ENCODE peak calls at places on chromosomes 11 and 22, in seven cellular contexts. V is fibroblast of lung, S is right lobe of liver, T is heart left ventricle, H is cardiac muscle cell, Z is HCT116, K is mesenchymal stem cell. F is an unnamed sample.

GRCh38 chr11:8256271-8257002 is 7.2 kb downstream of the LMO1 start:
- DNase-seq in T (no peak), H (no peak), S (no peak), V (no peak), K (no peak), Z (no peak), F (no peak)

GRCh38 chr11:73151371-73151870 is 9.3 kb upstream of the FCHSD2 start:
- DNase-seq in V (no peak), Z (no peak), K (no peak), H (no peak), S (no peak), T (no peak), F (no peak)

GRCh38 chr11:69362315-69362714 is 68.4 kb downstream of the MYEOV start:
- DNase-seq in V (no peak), S (no peak), H (no peak), Z (no peak), T (no peak), K (no peak), F (no peak)

GRCh38 chr22:20249797-20250354 is 18.2 kb downstream of the RTN4R start:
- DNase-seq in H (peak), Z (no peak), V (peak), K (no peak), S (peak), T (peak), F (peak)

GRCh38 chr22:28369849-28370248 is 309.8 kb downstream of the TTC28 start:
- DNase-seq in H (peak), Z (no peak), S (no peak), K (no peak), V (no peak), T (no peak), F (peak)

GRCh38 chr11:126391286-126391954 is 35.9 kb downstream of the ST3GAL4 start:
- DNase-seq in K (no peak), Z (no peak), V (no peak), S (no peak), H (no peak), T (no peak), F (no peak)

GRCh38 chr11:117497206-117497951 is 169.7 kb downstream of the CEP164 start:
- DNase-seq in H (no peak), V (no peak), T (no peak), Z (no peak), S (no peak), K (no peak), F (no peak)

GRCh38 chr11:12800032-12800671 is 125.9 kb downstream of the TEAD1 start:
- DNase-seq in T (no peak), S (no peak), Z (peak), H (peak), V (peak), K (peak), F (peak)

GRCh38 chr11:19187101-19187500 is 14.7 kb downstream of the CSRP3 start:
- DNase-seq in T (no peak), Z (no peak), S (no peak), K (peak), V (peak), H (peak), F (peak)

GRCh38 chr22:46001426-46002106 is 24.6 kb upstream of the WNT7B start:
- DNase-seq in V (no peak), T (peak), H (no peak), K (no peak), S (no peak), Z (no peak), F (no peak)

GRCh38 chr22:31561238-31561887 is 65.0 kb downstream of the SFI1 start:
- DNase-seq in H (peak), V (peak), Z (peak), K (peak), S (peak), T (peak), F (peak)

GRCh38 chr11:111934301-111934700 is 2.8 kb upstream of the DIXDC1 start:
- DNase-seq in K (no peak), S (no peak), V (no peak), H (no peak), Z (no peak), T (no peak), F (no peak)

GRCh38 chr11:35943761-35944502 is at the start of gene LDLRAD3:
- DNase-seq in V (peak), H (peak), Z (peak), K (peak), T (peak), S (peak), F (peak)

GRCh38 chr22:45756558-45756957 is 84.9 kb downstream of the ATXN10 start:
- DNase-seq in T (no peak), S (no peak), K (no peak), V (no peak), H (no peak), Z (no peak), F (no peak)

GRCh38 chr11:128551641-128552335 is 35.6 kb downstream of the ETS1 start:
- DNase-seq in V (no peak), H (no peak), T (no peak), S (no peak), K (no peak), Z (no peak), F (no peak)

GRCh38 chr11:79011357-79011756 is 429.5 kb downstream of the TENM4 start:
- DNase-seq in K (no peak), S (no peak), H (no peak), T (no peak), V (no peak), Z (no peak), F (no peak)

GRCh38 chr11:120229451-120230424 is 10.2 kb upstream of the POU2F3 start:
- DNase-seq in K (peak), Z (no peak), V (peak), S (no peak), H (peak), T (no peak), F (peak)

GRCh38 chr11:65524010-65524746 is 705 bp upstream of the SCYL1 start:
- DNase-seq in S (peak), K (no peak), H (no peak), Z (no peak), T (peak), V (no peak), F (no peak)

GRCh38 chr22:18998998-18999397 is 62.9 kb upstream of the PRODH start:
- DNase-seq in Z (no peak), K (no peak), T (no peak), H (no peak), V (no peak), S (no peak), F (no peak)

GRCh38 chr22:33922268-33922667 is 2.0 kb upstream of the LARGE1 start:
- DNase-seq in V (peak), S (peak), Z (no peak), K (peak), H (peak), T (peak), F (no peak)

GRCh38 chr11:96161271-96162089 is 181.5 kb downstream of the MAML2 start:
- DNase-seq in V (peak), H (peak), Z (no peak), T (no peak), K (peak), S (no peak), F (no peak)

GRCh38 chr22:19661156-19661555 is 53.1 kb upstream of the SEPTIN5 start:
- DNase-seq in S (no peak), T (no peak), Z (no peak), K (no peak), V (no peak), H (no peak), F (no peak)

GRCh38 chr11:70200212-70200844 is 2.8 kb upstream of the FADD start:
- DNase-seq in K (no peak), H (no peak), T (no peak), Z (no peak), V (peak), S (no peak), F (no peak)

GRCh38 chr11:1480555-1481482 is 5.8 kb downstream of the MOB2 start:
- DNase-seq in K (no peak), V (no peak), H (no peak), Z (no peak), T (peak), S (peak), F (no peak)

GRCh38 chr11:11020747-11021149 is 162.9 kb upstream of the ZBED5 start:
- DNase-seq in T (no peak), Z (no peak), S (no peak), V (peak), H (no peak), K (no peak), F (peak)

GRCh38 chr11:3964056-3964455 is 108.6 kb downstream of the STIM1 start:
- DNase-seq in T (no peak), V (peak), S (no peak), Z (no peak), K (no peak), H (no peak), F (no peak)

GRCh38 chr22:21590809-21591641 is 23.5 kb downstream of the UBE2L3 start:
- DNase-seq in H (no peak), Z (no peak), K (no peak), T (no peak), V (no peak), S (no peak), F (no peak)

GRCh38 chr11:130123414-130124040 is 36.1 kb upstream of the ST14 start:
- DNase-seq in H (no peak), Z (no peak), V (no peak), S (no peak), K (no peak), T (no peak), F (no peak)

GRCh38 chr11:12599408-12600143 is 74.6 kb upstream of the TEAD1 start:
- DNase-seq in V (no peak), S (peak), Z (peak), H (peak), T (peak), K (peak), F (peak)

GRCh38 chr11:43278302-43278956 is 33.4 kb upstream of the API5 start:
- DNase-seq in S (no peak), H (peak), V (peak), T (no peak), K (peak), Z (peak), F (peak)

GRCh38 chr11:57647960-57648776 is 1.5 kb downstream of the YPEL4 start:
- DNase-seq in T (no peak), Z (no peak), S (peak), K (peak), V (no peak), H (peak), F (no peak)

GRCh38 chr11:70233511-70233919 is 30.4 kb downstream of the FADD start:
- DNase-seq in K (peak), Z (peak), H (peak), S (no peak), V (peak), T (no peak), F (peak)

GRCh38 chr11:13210424-13210823 is 67.2 kb upstream of the BMAL1 start:
- DNase-seq in H (peak), S (peak), Z (peak), V (peak), K (peak), T (peak), F (peak)

GRCh38 chr11:70483940-70484339 is 85.6 kb downstream of the CTTN start:
- DNase-seq in K (no peak), Z (no peak), T (no peak), H (no peak), V (no peak), S (no peak), F (no peak)

GRCh38 chr11:46050652-46051051 is 70.6 kb downstream of the PHF21A start:
- DNase-seq in T (no peak), Z (no peak), S (no peak), V (no peak), K (no peak), H (no peak), F (no peak)

GRCh38 chr11:67261942-67262681 is 4.2 kb upstream of the GRK2 start:
- DNase-seq in H (no peak), V (no peak), S (no peak), T (peak), K (no peak), Z (no peak), F (no peak)
- H3K4me3 ChIP-seq in H (no peak), V (no peak), S (no peak), T (peak), K (peak), Z (no peak), F (no peak)

GRCh38 chr22:44248926-44249325 is 63.8 kb downstream of the SHISAL1 start:
- DNase-seq in Z (no peak), V (no peak), K (no peak), S (no peak), H (no peak), T (no peak), F (no peak)

GRCh38 chr22:44247346-44247745 is 65.4 kb downstream of the SHISAL1 start:
- DNase-seq in Z (no peak), T (no peak), H (no peak), S (no peak), K (no peak), V (no peak), F (no peak)

GRCh38 chr22:44246615-44247326 is 66.0 kb downstream of the SHISAL1 start:
- DNase-seq in T (no peak), Z (no peak), S (no peak), K (no peak), V (no peak), H (no peak), F (no peak)

GRCh38 chr22:44247923-44248892 is 64.5 kb downstream of the SHISAL1 start:
- DNase-seq in K (no peak), Z (no peak), H (no peak), S (no peak), V (no peak), T (no peak), F (no peak)

DNA sequence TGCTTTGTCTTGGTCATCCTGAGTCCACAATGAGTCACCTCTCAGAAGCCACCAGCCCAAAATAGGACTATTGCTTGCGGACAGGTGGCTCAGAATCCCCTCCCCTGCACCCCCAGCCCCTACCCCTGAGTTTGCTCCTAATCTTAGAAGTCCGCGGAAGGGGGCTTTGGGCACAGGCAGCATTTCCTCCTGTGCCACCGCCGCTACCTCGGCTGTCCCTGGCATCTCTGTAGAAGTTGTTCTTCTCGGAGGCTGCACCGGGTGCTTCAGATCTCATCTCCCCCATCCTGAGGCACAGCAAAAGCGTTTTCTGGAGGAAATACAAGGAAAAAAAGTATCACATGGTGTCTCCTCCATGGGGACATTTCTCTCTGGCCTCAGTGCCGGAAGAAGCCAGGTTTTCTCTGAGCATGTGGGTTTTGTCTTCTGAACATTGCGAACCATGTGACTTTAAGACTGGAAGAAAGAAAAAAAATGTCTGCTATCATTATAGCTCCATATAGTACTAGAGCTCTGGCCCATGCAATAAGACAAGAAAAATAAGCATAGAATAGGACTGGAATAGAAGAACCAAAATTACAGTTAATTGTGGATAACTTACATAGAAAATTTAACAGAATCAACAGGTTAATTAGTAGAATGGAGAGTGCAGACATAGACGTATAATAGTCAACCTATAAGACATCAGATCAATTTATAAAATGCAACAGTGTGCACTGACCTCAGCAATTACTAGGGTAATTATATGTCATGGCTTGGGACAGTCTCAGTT is 63.2 kb downstream of the SHISAL1 start:
- DNase-seq in T (no peak), Z (no peak), K (no peak), S (no peak), V (no peak), H (no peak), F (no peak)
- H3K4me3 ChIP-seq in T (no peak), Z (no peak), K (no peak), S (no peak), V (no peak), H (no peak), F (no peak)

GRCh38 chr11:122628691-122629555 is 26.6 kb upstream of the UBASH3B start:
- DNase-seq in S (peak), T (peak), Z (peak), H (peak), K (peak), V (peak), F (peak)
- H3K4me3 ChIP-seq in S (no peak), T (no peak), Z (no peak), H (no peak), K (no peak), V (no peak), F (no peak)

DNA sequence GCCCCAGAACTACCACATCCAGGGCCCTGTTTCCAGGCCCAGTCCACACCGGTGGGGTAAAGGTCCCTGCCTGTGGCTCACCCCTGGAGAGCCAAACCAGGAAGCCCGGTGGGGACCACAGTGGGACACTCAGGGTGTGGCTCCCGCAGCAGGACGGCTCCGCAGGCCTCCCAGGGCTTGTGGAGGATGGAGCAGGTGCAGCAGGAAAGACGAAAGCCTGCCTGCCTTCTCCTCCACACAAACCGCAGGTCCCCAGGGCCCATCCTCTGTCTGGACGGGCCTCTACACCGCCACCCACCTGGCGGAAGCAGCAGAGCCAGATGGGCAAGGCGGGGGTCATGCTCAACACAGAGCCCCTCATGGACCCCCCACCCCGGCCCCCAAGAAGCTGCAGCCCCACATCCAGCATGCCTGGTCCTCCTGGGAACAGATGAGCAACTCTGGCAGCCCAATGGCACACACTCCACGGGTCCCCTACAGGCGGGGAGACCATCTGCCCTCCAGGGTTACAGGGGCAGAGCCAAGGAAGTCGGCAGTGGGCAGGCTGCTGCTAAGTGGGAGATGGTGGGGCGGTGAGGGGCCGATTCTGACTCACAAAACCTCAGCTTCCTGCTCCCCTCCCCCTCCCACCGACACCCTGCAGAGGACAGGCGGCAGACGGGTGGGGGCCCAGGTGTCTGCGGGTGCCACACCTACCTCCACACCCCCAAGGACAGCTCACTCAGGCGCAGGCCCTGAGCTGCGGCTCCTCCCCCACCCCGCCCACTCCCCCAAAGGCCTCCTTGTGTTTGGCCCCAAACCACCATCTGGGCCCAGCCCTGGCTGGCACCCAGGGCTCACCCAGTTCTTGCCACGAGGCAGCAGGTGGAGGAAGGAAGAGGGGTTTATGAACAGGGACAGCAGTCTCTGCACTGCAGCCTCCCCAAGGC is 5.2 kb downstream of the SBF1 start:
- DNase-seq in K (peak), V (peak), T (no peak), H (peak), S (no peak), Z (peak), F (peak)
- H3K4me3 ChIP-seq in K (no peak), V (no peak), T (no peak), H (no peak), S (no peak), Z (no peak), F (no peak)

DNA sequence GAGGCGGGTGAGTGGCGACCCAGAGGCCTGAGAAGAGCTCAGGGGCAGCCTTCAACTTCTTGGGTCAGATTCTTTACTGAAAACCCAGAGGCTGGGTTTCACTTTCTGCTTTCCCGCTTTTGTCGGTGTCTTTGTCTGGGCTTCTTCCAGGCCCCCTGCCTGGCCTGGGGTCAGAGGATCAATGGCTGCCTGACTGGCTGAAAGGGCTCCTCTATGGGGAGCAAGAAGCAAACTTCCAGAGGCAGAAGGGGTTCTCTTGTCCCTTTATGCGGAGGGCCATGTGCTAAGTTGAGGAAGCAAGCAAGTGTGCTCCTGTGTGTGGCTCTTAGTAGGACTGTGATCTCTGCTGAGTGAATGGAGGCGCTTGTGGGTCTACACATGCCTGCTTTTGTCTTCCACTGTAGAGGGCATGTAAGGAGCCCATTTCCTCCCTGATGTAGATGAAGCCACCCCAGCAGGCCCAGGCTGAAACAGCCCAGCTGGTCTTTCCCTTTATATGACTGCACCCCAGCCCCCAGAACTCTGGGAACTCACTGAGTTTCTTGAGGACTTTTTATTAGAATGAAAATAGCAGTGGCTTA is 1.0 kb upstream of the PKNOX2 start:
- DNase-seq in S (no peak), Z (no peak), K (peak), V (no peak), T (no peak), H (no peak), F (no peak)
- H3K4me3 ChIP-seq in S (no peak), Z (no peak), K (no peak), V (no peak), T (peak), H (no peak), F (no peak)

GRCh38 chr22:43171607-43172006 is 15.3 kb downstream of the TTLL12 start:
- DNase-seq in T (no peak), S (no peak), Z (no peak), V (no peak), K (no peak), H (no peak), F (no peak)
- H3K4me3 ChIP-seq in T (no peak), S (no peak), Z (no peak), V (no peak), K (no peak), H (no peak), F (no peak)

DNA sequence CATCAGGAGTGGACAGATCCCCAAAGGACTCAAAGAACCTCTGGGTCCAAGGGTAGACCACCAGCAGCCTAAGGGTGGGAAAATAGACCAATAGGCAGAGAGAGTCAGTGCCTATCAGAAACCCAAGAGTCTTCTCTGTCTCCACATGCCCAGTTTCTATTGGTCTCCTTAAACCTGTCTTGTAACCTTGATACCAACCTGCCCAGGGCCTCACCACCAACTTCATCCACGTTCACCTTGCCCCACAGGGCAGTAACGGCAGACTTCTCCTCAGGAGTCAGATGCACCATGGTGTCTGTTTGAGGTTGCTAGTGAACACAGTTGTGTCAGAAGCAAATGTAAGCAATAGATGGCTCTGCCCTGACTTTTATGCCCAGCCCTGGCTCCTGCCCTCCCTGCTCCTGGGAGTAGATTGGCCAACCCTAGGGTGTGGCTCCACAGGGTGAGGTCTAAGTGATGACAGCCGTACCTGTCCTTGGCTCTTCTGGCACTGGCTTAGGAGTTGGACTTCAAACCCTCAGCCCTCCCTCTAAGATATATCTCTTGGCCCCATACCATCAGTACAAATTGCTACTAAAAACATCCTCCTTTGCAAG is at the start of gene HBB:
- DNase-seq in H (no peak), S (peak), K (no peak), Z (no peak), T (no peak), V (no peak), F (peak)
- H3K4me3 ChIP-seq in H (no peak), S (no peak), K (no peak), Z (no peak), T (no peak), V (no peak), F (no peak)

F was measured in epithelial cell of esophagus.